ENCODE peak calls at places on chromosomes 5 and 9, in eight cellular contexts. F is DND-41, E is fibroblast of lung, C is PC-3, W is adipocyte, G is K562, H is Karpas-422, I is kidney. O is an unnamed sample.

GRCh38 chr5:110757118-110757729 is 18.4 kb downstream of the SLC25A46 start:
- DNase-seq in C (peak; percentile 84), I (no peak), G (peak; percentile 21), H (peak; percentile 83), F (peak; percentile 18), E (peak; percentile 80), W (peak; percentile 86), O (peak; percentile 20)

GRCh38 chr5:170809551-170809950 is 26.0 kb downstream of the GABRP start:
- DNase-seq in G (peak; percentile 11), C (peak; percentile 59), W (peak; percentile 89), F (no peak), H (peak; percentile 79), E (peak; percentile 72), I (no peak), O (no peak)

GRCh38 chr5:137146402-137146889 is 352.7 kb downstream of the SPOCK1 start:
- DNase-seq in I (no peak), C (peak; percentile 74), H (peak; percentile 71), E (peak; percentile 93), G (no peak), F (no peak), W (peak; percentile 94), O (no peak)

GRCh38 chr5:4018007-4018406 is 422.4 kb downstream of the IRX1 start:
- DNase-seq in F (no peak), G (no peak), W (no peak), I (no peak), H (no peak), E (no peak), C (no peak), O (no peak)

GRCh38 chr5:134580001-134580460 is 52.6 kb downstream of the SAR1B start:
- DNase-seq in G (no peak), I (no peak), F (no peak), W (no peak), C (no peak), E (no peak), H (no peak), O (no peak)

GRCh38 chr9:96441798-96442445 is 8.0 kb upstream of the HABP4 start:
- DNase-seq in W (peak; percentile 31), E (peak; percentile 44), H (peak; percentile 90), F (peak; percentile 17), G (peak; percentile 41), C (peak; percentile 59), I (no peak), O (peak; percentile 49)

GRCh38 chr9:93397664-93398381 is 53.7 kb upstream of the FAM120A start:
- DNase-seq in F (no peak), I (no peak), C (peak; percentile 1), W (peak; percentile 45), E (peak; percentile 69), H (no peak), G (no peak), O (no peak)

GRCh38 chr5:167415779-167416761 is 875.4 kb upstream of the WWC1 start:
- DNase-seq in E (no peak), G (no peak), W (no peak), F (no peak), I (no peak), H (no peak), C (no peak), O (no peak)

GRCh38 chr9:123689701-123690428 is 240.1 kb downstream of the DENND1A start:
- DNase-seq in C (peak; percentile 25), E (no peak), G (no peak), F (no peak), W (no peak), I (no peak), H (no peak), O (no peak)

GRCh38 chr5:41418220-41419031 is 92.0 kb downstream of the PLCXD3 start:
- DNase-seq in C (peak; percentile 88), W (peak; percentile 48), I (no peak), E (peak; percentile 78), H (no peak), F (no peak), G (no peak), O (no peak)

GRCh38 chr5:91155238-91155637 is 227.9 kb downstream of the ARRDC3 start:
- DNase-seq in H (no peak), W (no peak), F (no peak), I (no peak), E (no peak), C (no peak), G (no peak), O (no peak)

GRCh38 chr5:11905209-11905608 is 963 bp upstream of the CTNND2 start:
- DNase-seq in I (no peak), E (no peak), G (no peak), C (no peak), F (no peak), W (no peak), H (no peak), O (no peak)

GRCh38 chr9:93116049-93116961 is 17.7 kb downstream of the NINJ1 start:
- DNase-seq in W (peak; percentile 39), I (peak; percentile 89), E (peak; percentile 86), F (no peak), C (no peak), G (peak; percentile 45), H (no peak), O (peak; percentile 56)

GRCh38 chr9:69771775-69772418 is 12.1 kb upstream of the PTAR1 start:
- DNase-seq in W (peak; percentile 74), G (no peak), F (no peak), I (no peak), H (no peak), C (peak; percentile 20), E (peak; percentile 77), O (no peak)

GRCh38 chr9:98009926-98010325 is 26.8 kb downstream of the ANP32B start:
- DNase-seq in W (no peak), I (no peak), G (no peak), E (peak; percentile 22), F (no peak), C (no peak), H (no peak), O (no peak)

GRCh38 chr5:68922172-68922987 is 171.4 kb upstream of the SLC30A5 start:
- DNase-seq in H (no peak), E (no peak), I (no peak), F (no peak), G (no peak), W (no peak), C (no peak), O (no peak)

GRCh38 chr5:143187495-143187894 is 216.0 kb downstream of the NR3C1 start:
- DNase-seq in H (no peak), E (no peak), W (no peak), F (no peak), I (no peak), C (peak; percentile 43), G (no peak), O (no peak)

GRCh38 chr5:82346376-82347212 is 68.4 kb upstream of the RPS23 start:
- DNase-seq in H (no peak), F (peak; percentile 80), I (peak; percentile 67), E (no peak), C (no peak), G (no peak), W (no peak), O (no peak)

GRCh38 chr5:120913396-120913795 is 449.3 kb downstream of the PRR16 start:
- DNase-seq in C (no peak), F (no peak), G (no peak), I (no peak), E (no peak), W (no peak), H (no peak), O (no peak)

GRCh38 chr5:5699062-5699461 is 276.6 kb downstream of the ICE1 start:
- DNase-seq in E (no peak), F (no peak), H (no peak), C (no peak), G (peak; percentile 44), I (no peak), W (no peak), O (no peak)

GRCh38 chr9:75889977-75890540 is 414 bp upstream of the PCSK5 start:
- DNase-seq in I (no peak), H (no peak), G (no peak), C (peak; percentile 27), W (peak; percentile 90), E (peak; percentile 75), F (peak; percentile 50), O (peak; percentile 62)

DNA sequence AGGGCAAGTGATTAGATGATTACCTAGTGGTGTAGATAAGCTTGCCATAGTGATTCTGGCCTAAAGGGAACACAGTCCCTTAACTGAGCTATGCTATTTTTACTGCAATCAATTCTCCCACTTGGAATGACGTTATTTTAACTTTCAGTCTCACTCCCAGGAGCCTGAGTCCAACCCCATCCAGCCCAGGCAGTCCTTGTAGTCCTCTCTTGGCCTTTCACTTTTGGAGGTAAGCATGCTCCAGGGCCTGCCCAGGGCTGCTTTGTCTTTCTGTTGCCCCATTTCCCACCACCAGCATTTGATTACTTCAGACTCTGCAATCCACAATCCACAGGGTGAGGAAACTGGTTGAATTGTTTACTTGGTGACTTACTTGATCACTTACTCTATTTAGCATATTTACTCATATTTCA is 233.0 kb downstream of the CD180 start:
- DNase-seq in G (no peak), H (no peak), I (no peak), E (peak; percentile 61), C (peak; percentile 57), F (no peak), W (peak; percentile 62), O (no peak)
- H3K4me1 ChIP-seq in G (no peaks in the 10 kb centered on the region), H (no peaks in the 10 kb centered on the region), I (no peaks in the 10 kb centered on the region), E (no peaks in the 10 kb centered on the region), C (peaks cover 39% of the 10 kb centered on the region), F (no peaks in the 10 kb centered on the region), W (peaks cover 38% of the 10 kb centered on the region), O (no peaks in the 10 kb centered on the region)

GRCh38 chr5:96703985-96704384 is 41.8 kb downstream of the CAST start:
- DNase-seq in I (no peak), W (peak; percentile 40), E (peak; percentile 54), C (no peak), F (no peak), H (no peak), G (no peak), O (no peak)
- H3K4me3 ChIP-seq in I (peak overlapping the region; percentile 94), W (peak overlapping the region; percentile 95), E (peak overlapping the region; percentile 66), C (no peak overlapping the region), F (no peak overlapping the region), H (peak overlapping the region; percentile 71), G (peak overlapping the region; percentile 72), O (peak overlapping the region; percentile 65)

DNA sequence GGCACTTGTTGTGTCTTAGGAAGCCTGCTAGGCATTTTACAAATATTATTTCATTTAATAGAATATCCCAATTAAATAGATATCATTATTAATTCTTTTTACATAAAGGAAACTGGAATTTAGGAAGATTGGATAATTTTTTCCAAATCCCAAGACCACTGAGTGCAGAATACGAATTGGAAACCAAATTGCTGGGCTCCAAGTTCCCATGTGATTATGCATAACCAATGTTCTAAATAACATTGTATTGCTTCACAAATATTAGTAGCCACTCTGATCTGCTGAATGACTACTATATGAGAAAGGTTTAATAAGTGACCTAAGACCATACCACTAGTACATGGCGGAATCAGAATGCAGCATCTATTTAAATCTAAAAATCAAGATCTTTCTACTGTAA is 57.7 kb downstream of the ALDH1A1 start:
- DNase-seq in C (no peak), I (no peak), W (no peak), H (no peak), F (no peak), G (no peak), E (no peak), O (no peak)
- H3K9ac ChIP-seq in C (no peak overlapping the region), I (no peak overlapping the region), W (no peak overlapping the region), H (no peak overlapping the region), F (no peak overlapping the region), G (no peak overlapping the region), E (no peak overlapping the region), O (no peak overlapping the region)

DNA sequence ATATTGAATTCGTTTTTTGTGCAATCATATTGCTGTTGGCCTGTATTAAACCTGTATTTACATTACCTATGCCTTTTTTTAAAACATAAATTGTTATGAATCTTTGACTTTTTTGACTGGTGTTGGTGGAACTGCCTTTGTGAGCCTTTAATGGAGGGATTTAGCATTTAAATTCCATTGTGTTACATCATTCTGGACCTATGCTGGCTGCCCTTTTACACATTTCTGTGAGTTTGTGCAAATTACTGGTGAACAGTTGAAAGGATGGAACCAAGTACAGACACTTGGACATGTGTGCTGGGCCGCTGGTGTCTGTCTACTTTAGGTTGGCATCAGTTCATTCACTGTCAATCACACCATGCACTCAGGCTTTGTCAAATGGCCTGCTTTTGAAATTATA is 3.4 kb downstream of the SNX18 start:
- DNase-seq in G (no peak), F (no peak), E (peak; percentile 54), I (no peak), H (no peak), C (no peak), W (peak; percentile 62), O (no peak)
- H3K4me1 ChIP-seq in G (peaks cover 26% of the 10 kb centered on the region), F (peaks cover 48% of the 10 kb centered on the region), E (peaks cover 10% of the 10 kb centered on the region), I (peaks cover 39% of the 10 kb centered on the region), H (peaks cover 6% of the 10 kb centered on the region), C (peaks cover 36% of the 10 kb centered on the region), W (peaks cover 63% of the 10 kb centered on the region), O (no peaks in the 10 kb centered on the region)